ENCODE peak calls at places on chromosomes 7 and 10, in seven cellular contexts. A is HTR-8/SVneo; K is uterus; C is effector memory CD4-positive, alpha-beta T cell; R is T-helper 2 cell treated with Interferon-gamma antibody and Interleukin-4, amounts not matched to agents 5 μg/mL and 100 μg/mL, for 36 hours; B is HEK293T; F is SW480. Y is an unnamed sample.

GRCh38 chr7:99096124-99096887 is 47.6 kb downstream of the SMURF1 start:
- DNase-seq in A (no peak), K (no peak), C (no peak), R (no peak), B (no peak), F (peak), Y (no peak)

GRCh38 chr10:22801759-22802158 is 87.4 kb upstream of the PIP4K2A start:
- DNase-seq in A (no peak), K (no peak), C (no peak), R (no peak), B (no peak), F (no peak), Y (no peak)

GRCh38 chr10:77159538-77160110 is 478.0 kb downstream of the KCNMA1 start:
- DNase-seq in A (no peak), K (no peak), C (no peak), R (no peak), B (no peak), F (no peak), Y (no peak)

GRCh38 chr7:31443457-31443856 is 70.4 kb upstream of the ITPRID1 start:
- DNase-seq in A (peak), K (no peak), C (no peak), R (no peak), B (peak), F (peak), Y (peak)

GRCh38 chr10:45058992-45059561 is 58.4 kb downstream of the ZNF22 start:
- DNase-seq in A (no peak), K (no peak), C (no peak), R (no peak), B (no peak), F (no peak), Y (no peak)

GRCh38 chr10:92164024-92164423 is 126.9 kb downstream of the CPEB3 start:
- DNase-seq in A (no peak), K (no peak), C (no peak), R (no peak), B (no peak), F (no peak), Y (no peak)

GRCh38 chr10:95121904-95122303 is 52.6 kb upstream of the CYP2C8 start:
- DNase-seq in A (no peak), K (no peak), C (no peak), R (no peak), B (no peak), F (no peak), Y (no peak)

GRCh38 chr7:27198871-27199801 is 755 bp downstream of the HOXA13 start:
- DNase-seq in A (no peak), K (no peak), C (no peak), R (no peak), B (no peak), F (peak), Y (peak)

GRCh38 chr10:66999762-67000161 is 73.9 kb downstream of the LRRTM3 start:
- DNase-seq in A (no peak), K (no peak), C (no peak), R (no peak), B (no peak), F (no peak), Y (no peak)

GRCh38 chr7:78168869-78169268 is 370.3 kb downstream of the PHTF2 start:
- DNase-seq in A (no peak), K (no peak), C (no peak), R (no peak), B (no peak), F (no peak), Y (no peak)

GRCh38 chr7:158284121-158284520 is 303.5 kb downstream of the PTPRN2 start:
- DNase-seq in A (no peak), K (no peak), C (no peak), R (no peak), B (no peak), F (no peak), Y (no peak)

GRCh38 chr10:79234391-79235318 is 112.6 kb upstream of the PPIF start:
- DNase-seq in A (no peak), K (no peak), C (no peak), R (no peak), B (no peak), F (no peak), Y (no peak)

GRCh38 chr10:7121154-7121797 is 289.6 kb downstream of the SFMBT2 start:
- DNase-seq in A (peak), K (no peak), C (no peak), R (peak), B (peak), F (peak), Y (peak)

GRCh38 chr7:140327261-140327661 is 71.1 kb downstream of the SLC37A3 start:
- DNase-seq in A (no peak), K (no peak), C (no peak), R (no peak), B (no peak), F (peak), Y (no peak)

GRCh38 chr7:30849565-30849964 is 62.1 kb upstream of the AQP1 start:
- DNase-seq in A (no peak), K (no peak), C (no peak), R (no peak), B (no peak), F (no peak), Y (no peak)

GRCh38 chr7:66668677-66669076 is 40.0 kb downstream of the KCTD7 start:
- DNase-seq in A (no peak), K (no peak), C (no peak), R (no peak), B (no peak), F (no peak), Y (no peak)

GRCh38 chr10:3122486-3123205 is 49.9 kb downstream of the PITRM1 start:
- DNase-seq in A (no peak), K (no peak), C (no peak), R (no peak), B (no peak), F (peak), Y (no peak)

GRCh38 chr7:134865001-134865845 is 85.8 kb downstream of the CALD1 start:
- DNase-seq in A (no peak), K (no peak), C (no peak), R (peak), B (no peak), F (peak), Y (peak)

Y was measured in GM23338.